ENCODE peak calls at places on chromosomes 5 and 9, in four cellular contexts. O is H9, N is neuronal stem cell, P is mesenchymal stem cell. U is an unnamed sample.

GRCh38 chr9:136107155-136107952 is 11.3 kb downstream of the TMEM250 start:
- DNase-seq in O (peak), N (no peak), P (no peak), U (no peak)

GRCh38 chr9:127987103-127987614 is 6.4 kb upstream of the EEIG1 start:
- DNase-seq in O (no peak), N (no peak), P (no peak), U (no peak)

GRCh38 chr5:145246961-145247744 is 588.0 kb downstream of the PRELID2 start:
- DNase-seq in P (no peak), O (no peak), N (no peak), U (no peak)

GRCh38 chr5:11372191-11372590 is 532.1 kb downstream of the CTNND2 start:
- DNase-seq in P (no peak), O (no peak), N (no peak), U (no peak)

GRCh38 chr5:53027913-53028312 is 38.8 kb downstream of the ITGA2 start:
- DNase-seq in O (no peak), P (peak), N (no peak), U (no peak)

GRCh38 chr9:114282926-114283325 is 40.0 kb upstream of the ORM1 start:
- DNase-seq in P (peak), O (peak), N (no peak), U (no peak)

GRCh38 chr5:160175438-160176218 is 53.7 kb upstream of the FABP6 start:
- DNase-seq in O (no peak), P (no peak), N (no peak), U (no peak)

GRCh38 chr5:37776826-37777225 is 63.0 kb downstream of the GDNF start:
- DNase-seq in N (no peak), O (no peak), P (peak), U (no peak)

GRCh38 chr9:86885232-86885631 is 62.1 kb downstream of the GAS1 start:
- DNase-seq in N (no peak), P (no peak), O (peak), U (no peak)

GRCh38 chr5:103139264-103139865 is 19.3 kb downstream of the PPIP5K2 start:
- DNase-seq in O (peak), P (peak), N (peak), U (no peak)

GRCh38 chr5:176994460-176995121 is 12.0 kb downstream of the UIMC1 start:
- DNase-seq in P (peak), N (no peak), O (no peak), U (no peak)

GRCh38 chr9:134301387-134302129 is 24.7 kb upstream of the RXRA start:
- DNase-seq in N (no peak), P (no peak), O (no peak), U (no peak)

GRCh38 chr5:1019001-1019651 is 10.5 kb downstream of the NKD2 start:
- DNase-seq in O (no peak), P (no peak), N (no peak), U (no peak)

GRCh38 chr9:12771891-12772290 is 2.9 kb upstream of the LURAP1L start:
- DNase-seq in N (no peak), O (no peak), P (peak), U (no peak)

GRCh38 chr9:108142142-108142503 is 652.6 kb upstream of the KLF4 start:
- DNase-seq in P (peak), N (no peak), O (no peak), U (no peak)

DNA sequence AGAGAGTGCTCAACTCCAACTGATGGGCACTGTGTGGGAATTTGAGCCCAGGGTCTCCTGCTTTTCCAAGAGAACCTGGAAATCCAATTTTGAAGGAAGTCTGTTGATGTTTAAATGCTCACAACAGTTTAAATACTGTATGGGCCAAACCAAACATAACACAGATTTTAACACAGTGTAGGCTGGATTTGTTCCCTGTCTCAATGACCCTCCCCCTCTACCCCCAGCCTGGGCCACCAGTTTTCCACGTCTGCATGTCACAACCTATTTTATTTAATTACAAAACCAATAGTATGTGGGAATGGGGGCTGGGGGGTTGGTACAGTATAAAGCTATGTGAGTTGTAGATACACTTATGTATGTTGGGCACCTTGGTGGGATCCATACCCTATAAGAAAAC is 11.7 kb downstream of the PALM2AKAP2 start:
- DNase-seq in P (no peak), O (no peak), N (no peak), U (no peak)
- H2BK120ac ChIP-seq in P (no peak), O (no peak), N (no peak), U (no peak)

GRCh38 chr5:74476197-74477081 is 164.1 kb downstream of the ENC1 start:
- DNase-seq in O (no peak), P (no peak), N (no peak), U (no peak)

GRCh38 chr5:74478328-74478727 is 162.2 kb downstream of the ENC1 start:
- DNase-seq in O (no peak), N (no peak), P (no peak), U (no peak)

GRCh38 chr5:74477082-74477453 is 163.5 kb downstream of the ENC1 start:
- DNase-seq in O (no peak), P (no peak), N (no peak), U (no peak)

GRCh38 chr5:74483001-74483400 is 157.5 kb downstream of the ENC1 start:
- DNase-seq in O (peak), P (no peak), N (no peak), U (no peak)

GRCh38 chr5:74477761-74478160 is 162.8 kb downstream of the ENC1 start:
- DNase-seq in N (no peak), O (no peak), P (no peak), U (no peak)
- H2BK12ac ChIP-seq in N (no peak), O (no peak), P (no peak), U (no peak)

GRCh38 chr5:35832757-35833156 is 23.9 kb upstream of the IL7R start:
- DNase-seq in N (no peak), O (no peak), P (peak), U (no peak)

GRCh38 chr5:35826561-35826960 is 30.1 kb upstream of the IL7R start:
- DNase-seq in P (no peak), N (no peak), O (no peak), U (no peak)

GRCh38 chr5:35826056-35826455 is 30.6 kb upstream of the IL7R start:
- DNase-seq in P (no peak), O (no peak), N (no peak), U (no peak)

GRCh38 chr5:35828092-35828598 is 28.5 kb upstream of the IL7R start:
- DNase-seq in P (no peak), O (no peak), N (no peak), U (no peak)

DNA sequence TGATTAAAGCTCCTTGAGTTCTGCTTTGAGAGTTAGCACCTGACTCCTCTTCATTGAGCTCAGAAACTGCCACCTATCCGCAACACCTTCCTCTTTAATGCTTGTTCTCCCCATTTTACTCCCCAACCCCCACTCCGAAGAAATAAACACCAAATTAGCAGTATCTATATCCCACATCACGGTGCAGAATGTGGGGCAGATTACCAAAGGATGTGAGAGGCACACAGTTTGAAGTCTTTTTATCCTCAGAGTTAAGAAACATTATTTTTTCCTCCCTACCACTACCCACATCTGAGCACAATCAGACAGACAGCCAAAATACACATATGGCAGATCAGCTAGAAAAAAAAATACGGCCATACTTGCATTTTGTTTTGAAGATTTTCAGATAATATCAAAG is 26.1 kb upstream of the IL7R start:
- DNase-seq in O (no peak), N (no peak), P (no peak), U (no peak)
- H4K91ac ChIP-seq in O (no peak), N (no peak), P (no peak), U (no peak)

GRCh38 chr5:68555891-68556689 is 340.5 kb downstream of the PIK3R1 start:
- DNase-seq in O (no peak), P (no peak), N (no peak), U (no peak)
- H2BK120ac ChIP-seq in O (no peak), P (no peak), N (no peak), U (no peak)

GRCh38 chr5:142235870-142236672 is 88.8 kb downstream of the SPRY4 start:
- DNase-seq in O (no peak), P (no peak), N (no peak), U (no peak)
- H2BK12ac ChIP-seq in O (peak), P (no peak), N (no peak), U (peak)

GRCh38 chr9:89606567-89607311 is 1.9 kb downstream of the GADD45G start:
- DNase-seq in O (peak), P (peak), N (peak), U (no peak)
- H4K91ac ChIP-seq in O (no peak), P (no peak), N (no peak), U (no peak)

DNA sequence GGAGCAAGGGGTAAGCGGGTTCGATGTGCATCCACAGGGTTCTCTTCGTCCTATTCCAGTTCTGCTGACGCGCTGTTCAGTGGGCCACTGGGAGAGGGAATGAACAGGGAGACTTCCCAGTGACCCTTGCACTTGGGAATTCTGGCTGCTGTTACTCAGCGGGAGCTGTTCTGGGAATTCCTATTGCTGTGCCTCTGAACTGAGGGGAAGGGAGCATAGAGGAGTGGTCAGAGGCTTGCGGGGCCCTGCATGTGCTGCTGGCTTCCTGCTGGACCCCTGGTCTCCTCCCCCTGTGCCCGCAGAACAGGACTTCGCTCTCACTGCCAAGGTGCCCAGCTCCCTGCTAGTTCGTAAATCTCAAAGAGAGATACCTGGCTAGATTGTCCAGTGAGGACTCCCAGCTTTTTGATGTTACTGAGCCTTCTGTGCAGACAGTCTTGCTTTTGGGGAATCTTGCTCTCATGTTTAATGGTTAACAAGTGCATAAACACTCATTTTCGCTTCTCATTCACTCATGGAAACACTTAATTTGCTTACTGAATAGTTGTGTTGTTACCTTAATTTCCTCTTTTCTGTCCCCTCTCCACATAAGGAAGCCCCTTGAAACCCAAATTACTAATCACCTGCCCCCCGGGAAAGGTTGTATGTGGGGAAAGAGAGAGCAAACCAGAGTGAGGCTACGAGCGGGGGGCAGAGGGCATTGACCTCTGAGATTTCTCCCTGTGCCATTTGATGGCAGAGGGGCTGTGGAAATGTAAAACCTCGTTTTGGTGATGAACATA is 5.9 kb downstream of the TRIO start:
- DNase-seq in O (peak), N (no peak), P (no peak), U (no peak)
- H2BK120ac ChIP-seq in O (no peak), N (no peak), P (no peak), U (no peak)

GRCh38 chr5:35971878-35972210 is 19.3 kb downstream of the UGT3A1 start:
- DNase-seq in P (no peak), O (no peak), N (no peak), U (no peak)

GRCh38 chr5:35974570-35974969 is 16.6 kb downstream of the UGT3A1 start:
- DNase-seq in P (no peak), O (no peak), N (no peak), U (no peak)

DNA sequence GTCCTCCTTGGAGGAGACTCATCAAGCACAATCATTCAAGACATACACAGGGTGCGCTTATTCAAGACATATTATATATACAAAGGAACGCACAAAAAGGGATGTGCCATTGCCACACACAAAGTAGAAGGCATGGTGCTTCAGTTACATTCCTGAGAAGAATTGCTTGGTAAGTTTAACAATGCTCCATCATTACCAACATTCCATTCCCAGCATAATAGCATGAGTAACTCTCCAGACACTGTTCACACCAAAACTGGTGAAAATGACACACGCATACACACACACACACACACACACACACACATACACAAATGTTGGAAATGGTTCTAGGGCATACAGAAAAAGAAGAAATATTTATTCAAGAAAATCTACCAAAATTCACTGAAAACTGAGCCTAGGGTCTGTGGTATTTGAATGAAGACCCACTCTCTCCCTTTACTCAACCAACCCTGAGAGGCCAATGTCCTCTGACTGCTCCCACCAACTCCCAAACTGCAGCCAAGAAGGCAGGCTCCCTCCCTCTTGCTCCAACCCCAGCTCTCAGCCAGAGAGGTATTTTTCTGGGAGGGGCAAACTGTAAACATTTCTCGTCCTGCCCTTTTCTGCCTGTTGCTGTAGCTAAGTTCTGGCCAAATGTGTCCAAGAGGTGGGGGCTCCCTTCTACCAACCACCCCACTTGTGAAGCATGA is 19.9 kb downstream of the UGT3A1 start:
- DNase-seq in N (no peak), O (no peak), P (no peak), U (no peak)
- H2BK12ac ChIP-seq in N (no peak), O (no peak), P (no peak), U (no peak)